ENCODE peak calls at places on chromosomes 13 and 19, in five cellular contexts. H is aorta, O is thoracic aorta, I is ascending aorta, W is heart left ventricle. L is an unnamed sample.
A peak's percentile ranks its signal among the peaks of the same experiment; 100 is the strongest.

GRCh38 chr13:43405457-43405856 is 381.3 kb downstream of the ENOX1 start:
- DNase-seq in H (no peak), O (no peak), I (no peak), W (no peak), L (no peak)

GRCh38 chr19:46478356-46478986 is 7.1 kb upstream of the PNMA8A start:
- DNase-seq in H (peak; percentile 67), O (no peak), I (peak; percentile 79), W (no peak), L (no peak)

GRCh38 chr13:74771964-74772363 is 637.8 kb upstream of the KLF12 start:
- DNase-seq in H (no peak), O (no peak), I (no peak), W (no peak), L (no peak)

GRCh38 chr13:99031725-99032298 is 53.9 kb upstream of the DOCK9 start:
- DNase-seq in H (no peak), O (no peak), I (no peak), W (no peak), L (no peak)

GRCh38 chr19:13978721-13979191 is 26.4 kb downstream of the DCAF15 start:
- DNase-seq in H (peak; percentile 84), O (no peak), I (no peak), W (no peak), L (no peak)

GRCh38 chr19:48806818-48807589 is 3.8 kb downstream of the BCAT2 start:
- DNase-seq in H (no peak), O (no peak), I (no peak), W (no peak), L (no peak)

GRCh38 chr13:60158321-60158801 is 5.4 kb downstream of the DIAPH3 start:
- DNase-seq in H (no peak), O (no peak), I (no peak), W (no peak), L (no peak)

GRCh38 chr19:7515471-7516226 is at the start of gene ZNF358:
- DNase-seq in H (peak; percentile 92), O (peak; percentile 19), I (peak; percentile 88), W (peak; percentile 91), L (no peak)

GRCh38 chr13:42628666-42629065 is 54.7 kb downstream of the TNFSF11 start:
- DNase-seq in H (no peak), O (no peak), I (no peak), W (no peak), L (no peak)

GRCh38 chr13:74104661-74105275 is 29.4 kb downstream of the KLF12 start:
- DNase-seq in H (no peak), O (no peak), I (no peak), W (no peak), L (no peak)

GRCh38 chr19:15672580-15673175 is at the start of gene CYP4F12:
- DNase-seq in H (peak; percentile 91), O (no peak), I (peak; percentile 89), W (peak; percentile 94), L (no peak)

GRCh38 chr19:56356944-56357343 is 36.4 kb downstream of the ZNF582 start:
- DNase-seq in H (no peak), O (no peak), I (no peak), W (no peak), L (no peak)

GRCh38 chr13:45242524-45242923 is 41.7 kb upstream of the KCTD4 start:
- DNase-seq in H (no peak), O (no peak), I (no peak), W (no peak), L (no peak)

GRCh38 chr13:60572003-60572792 is 175.2 kb downstream of the TDRD3 start:
- DNase-seq in H (no peak), O (no peak), I (no peak), W (no peak), L (no peak)

GRCh38 chr13:27012482-27013197 is 159.0 kb downstream of the USP12 start:
- DNase-seq in H (no peak), O (no peak), I (no peak), W (no peak), L (no peak)

GRCh38 chr13:23705578-23705977 is 135.4 kb downstream of the TNFRSF19 start:
- DNase-seq in H (no peak), O (no peak), I (no peak), W (no peak), L (no peak)

GRCh38 chr13:74136089-74136658 is 2.0 kb upstream of the KLF12 start:
- DNase-seq in H (peak; percentile 81), O (no peak), I (peak; percentile 68), W (peak; percentile 25), L (peak; percentile 38)

GRCh38 chr19:6766357-6767080 is 716 bp downstream of the SH2D3A start:
- DNase-seq in H (no peak), O (no peak), I (no peak), W (no peak), L (no peak)

GRCh38 chr19:16067205-16067938 is 8.9 kb upstream of the TPM4 start:
- DNase-seq in H (peak; percentile 95), O (peak; percentile 84), I (peak; percentile 96), W (no peak), L (peak; percentile 93)

GRCh38 chr19:15456871-15457700 is 7.3 kb downstream of the RASAL3 start:
- DNase-seq in H (no peak), O (no peak), I (no peak), W (no peak), L (peak; percentile 77)

GRCh38 chr19:50694815-50695145 is 24.8 kb downstream of the SHANK1 start:
- DNase-seq in H (no peak), O (no peak), I (no peak), W (no peak), L (no peak)
- H3K27me3 ChIP-seq in H (no peaks in the 10 kb centered on the region), O (no peaks in the 10 kb centered on the region), I (peaks cover 18% of the 10 kb centered on the region), W (peaks cover 43% of the 10 kb centered on the region), L (peaks cover 35% of the 10 kb centered on the region)

DNA sequence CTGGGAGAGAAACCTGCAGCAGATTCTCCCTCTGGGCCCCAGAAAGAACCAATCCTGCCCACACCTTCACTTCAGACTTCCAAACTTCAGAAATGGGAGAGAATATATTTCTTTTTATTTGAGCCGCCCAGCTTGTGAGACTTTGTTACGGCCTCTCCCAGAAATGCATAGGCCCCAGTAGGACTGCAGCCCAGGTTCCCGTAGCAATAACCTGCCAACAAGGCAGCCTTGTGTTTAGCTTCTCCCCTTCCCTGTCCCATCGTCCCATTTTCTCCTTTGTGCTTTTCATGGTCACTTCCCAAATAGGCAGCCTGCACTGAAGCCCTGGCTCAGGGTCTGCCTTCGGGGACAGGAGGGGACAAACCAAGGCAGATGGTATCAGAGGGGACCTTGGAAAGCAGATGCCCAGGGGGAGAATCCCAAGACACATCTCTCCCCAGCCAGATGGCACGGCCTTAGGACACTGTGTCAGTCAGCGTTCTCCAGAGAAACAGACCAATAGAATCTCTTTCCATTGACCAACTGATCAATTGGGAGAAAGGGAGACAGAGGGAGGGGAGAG is 3.7 kb upstream of the ARHGEF7 start:
- DNase-seq in H (no peak), O (no peak), I (no peak), W (no peak), L (no peak)
- H3K27me3 ChIP-seq in H (no peaks in the 10 kb centered on the region), O (no peaks in the 10 kb centered on the region), I (no peaks in the 10 kb centered on the region), W (peaks cover 39% of the 10 kb centered on the region), L (peaks cover 63% of the 10 kb centered on the region)

GRCh38 chr13:113080361-113080831 is 25.2 kb upstream of the F7 start:
- DNase-seq in H (no peak), O (no peak), I (no peak), W (peak; percentile 18), L (no peak)
- H3K27me3 ChIP-seq in H (no peaks in the 10 kb centered on the region), O (no peaks in the 10 kb centered on the region), I (no peaks in the 10 kb centered on the region), W (no peaks in the 10 kb centered on the region), L (no peaks in the 10 kb centered on the region)

GRCh38 chr13:95604534-95604915 is 40.0 kb downstream of the DZIP1 start:
- DNase-seq in H (no peak), O (no peak), I (no peak), W (no peak), L (no peak)
- H3K27me3 ChIP-seq in H (no peaks in the 10 kb centered on the region), O (no peaks in the 10 kb centered on the region), I (no peaks in the 10 kb centered on the region), W (no peaks in the 10 kb centered on the region), L (no peaks in the 10 kb centered on the region)

GRCh38 chr19:50677636-50678035 is 28.4 kb downstream of the C19orf81 start:
- DNase-seq in H (no peak), O (no peak), I (no peak), W (no peak), L (no peak)
- H3K27me3 ChIP-seq in H (no peaks in the 10 kb centered on the region), O (no peaks in the 10 kb centered on the region), I (no peaks in the 10 kb centered on the region), W (peaks cover 14% of the 10 kb centered on the region), L (peaks cover 13% of the 10 kb centered on the region)

DNA sequence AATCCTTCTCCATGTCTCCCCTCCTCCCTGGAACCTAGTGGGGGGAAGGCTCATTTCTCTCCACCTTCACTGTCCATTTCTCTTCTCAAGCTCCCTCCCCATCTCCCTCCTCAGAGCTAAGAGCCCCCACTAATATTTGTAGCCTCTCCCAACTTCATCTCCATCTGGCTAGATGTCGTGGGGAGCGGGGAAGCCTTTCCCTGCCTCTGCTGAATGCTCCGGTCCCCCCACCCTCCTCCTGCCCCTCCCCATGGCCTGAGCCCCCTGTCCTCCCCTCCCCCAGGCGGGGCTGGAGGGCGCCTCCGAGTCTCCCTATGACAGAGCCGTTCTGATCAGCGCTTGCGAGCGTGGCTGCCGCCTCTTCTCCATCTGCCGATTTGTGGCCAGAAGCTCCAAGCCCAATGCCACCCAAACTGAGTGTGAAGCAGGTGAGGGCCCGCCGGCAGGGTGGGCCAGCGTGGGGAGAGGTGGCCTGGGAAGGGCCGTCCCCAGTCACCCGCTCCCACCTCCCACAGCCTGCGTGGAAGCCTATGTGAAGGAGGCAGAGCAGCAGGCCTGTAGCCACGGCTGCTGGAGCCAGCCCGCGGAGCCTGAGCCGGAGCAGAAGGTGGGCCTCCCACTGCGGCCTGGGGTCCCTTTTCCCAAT is 1.0 kb downstream of the TMEM59L start:
- DNase-seq in H (no peak), O (no peak), I (no peak), W (no peak), L (peak; percentile 48)
- H3K27me3 ChIP-seq in H (no peaks in the 10 kb centered on the region), O (peaks cover 42% of the 10 kb centered on the region), I (peaks cover 40% of the 10 kb centered on the region), W (peaks cover 64% of the 10 kb centered on the region), L (peaks cover 62% of the 10 kb centered on the region)

DNA sequence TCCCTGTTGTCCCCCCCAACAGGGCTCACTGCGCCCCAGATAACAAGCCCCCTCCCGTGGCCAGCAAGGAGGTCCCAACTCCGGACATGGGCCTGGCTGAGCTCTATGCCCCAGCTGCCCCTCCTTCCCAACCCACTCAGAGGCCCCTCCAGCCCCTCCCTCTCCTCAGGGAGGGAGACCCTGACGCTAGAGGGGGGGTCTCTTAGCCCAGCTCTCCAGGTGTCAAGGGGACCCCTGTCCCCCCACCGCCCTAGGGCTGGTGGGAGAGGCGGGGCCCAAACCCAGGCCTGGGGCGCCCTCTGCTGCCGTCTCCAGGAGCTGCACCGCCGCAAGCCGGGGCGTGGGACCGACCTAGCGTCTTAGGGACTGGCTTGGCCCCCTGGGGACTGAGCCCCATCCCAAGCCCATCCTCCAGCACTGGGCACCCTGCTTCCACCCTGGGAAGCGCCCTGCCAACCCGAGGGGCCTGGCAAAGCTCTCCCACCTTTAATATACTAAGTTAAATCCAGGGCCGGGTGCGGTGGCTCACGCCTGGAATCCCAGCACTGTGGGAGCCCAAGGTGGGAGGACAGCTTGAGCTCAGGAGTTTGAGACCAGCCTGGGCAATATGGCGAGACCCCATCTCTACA is 1.4 kb downstream of the GRIN3B start:
- DNase-seq in H (peak; percentile 92), O (no peak), I (no peak), W (no peak), L (no peak)
- H3K27me3 ChIP-seq in H (no peaks in the 10 kb centered on the region), O (peaks cover 7% of the 10 kb centered on the region), I (no peaks in the 10 kb centered on the region), W (peaks cover 61% of the 10 kb centered on the region), L (peaks cover 42% of the 10 kb centered on the region)

L was measured in RWPE2.